ENCODE peak calls at places on chromosomes 1 and 21, in six cellular contexts. Y, B, O, I, J and F are unnamed samples.

GRCh38 chr1:156896490-156897033 is 3.0 kb downstream of the PEAR1 start:
- DNase-seq in B (peak; percentile 91), O (peak; percentile 53), I (no peak), Y (no peak), J (peak; percentile 61), F (no peak)

GRCh38 chr21:35398366-35398982 is 349.4 kb upstream of the RUNX1 start:
- DNase-seq in B (no peak), J (no peak), Y (peak; percentile 16), O (no peak), I (no peak), F (peak; percentile 81)

GRCh38 chr1:185215911-185216310 is 58.9 kb downstream of the SWT1 start:
- DNase-seq in Y (no peak), B (peak; percentile 8), J (no peak), I (no peak), O (no peak), F (no peak)

GRCh38 chr1:205581321-205581980 is 50.4 kb downstream of the ELK4 start:
- DNase-seq in O (no peak), J (no peak), I (no peak), B (no peak), Y (no peak), F (no peak)

GRCh38 chr1:45716700-45717099 is 28.7 kb downstream of the TMEM69 start:
- DNase-seq in I (no peak), J (no peak), B (no peak), Y (no peak), O (no peak), F (no peak)

GRCh38 chr1:235090406-235091069 is 38.1 kb downstream of the TOMM20 start:
- DNase-seq in Y (no peak), I (no peak), B (no peak), O (no peak), J (no peak), F (peak; percentile 77)

GRCh38 chr1:28297826-28298225 is 31.0 kb upstream of the MED18 start:
- DNase-seq in O (no peak), B (no peak), I (no peak), Y (no peak), J (no peak), F (no peak)

GRCh38 chr1:71587961-71588360 is 507.1 kb upstream of the ZRANB2 start:
- DNase-seq in I (peak; percentile 23), B (peak; percentile 53), J (no peak), Y (peak; percentile 16), O (no peak), F (peak; percentile 75)

GRCh38 chr1:201270616-201271390 is 12.5 kb upstream of the PKP1 start:
- DNase-seq in B (no peak), O (no peak), I (no peak), Y (no peak), J (no peak), F (no peak)

GRCh38 chr1:73627723-73628122 is 570.3 kb downstream of the LRRIQ3 start:
- DNase-seq in I (no peak), B (no peak), O (no peak), J (no peak), Y (peak; percentile 9), F (peak; percentile 19)

GRCh38 chr1:232553050-232553754 is 76.7 kb downstream of the SIPA1L2 start:
- DNase-seq in B (peak; percentile 11), Y (no peak), J (peak; percentile 93), O (peak; percentile 68), I (no peak), F (no peak)

GRCh38 chr1:155272466-155273133 is 704 bp downstream of the CLK2 start:
- DNase-seq in Y (no peak), I (no peak), B (peak; percentile 76), O (no peak), J (no peak), F (peak; percentile 70)

GRCh38 chr1:168301664-168302320 is 21.1 kb downstream of the TBX19 start:
- DNase-seq in B (peak; percentile 32), Y (no peak), J (no peak), I (no peak), O (no peak), F (no peak)

GRCh38 chr1:227778401-227778947 is 37.0 kb upstream of the PRSS38 start:
- DNase-seq in O (peak; percentile 10), J (peak; percentile 50), B (peak; percentile 79), I (no peak), Y (no peak), F (no peak)

GRCh38 chr1:54249798-54250497 is 50.0 kb downstream of the MRPL37 start:
- DNase-seq in B (peak; percentile 72), I (no peak), J (peak; percentile 35), Y (no peak), O (no peak), F (no peak)

GRCh38 chr1:168689726-168690602 is 39.0 kb downstream of the DPT start:
- DNase-seq in B (peak; percentile 68), O (no peak), J (no peak), Y (no peak), I (peak; percentile 52), F (no peak)

GRCh38 chr1:195096051-195096521 is 1512.2 kb downstream of the KCNT2 start:
- DNase-seq in Y (no peak), I (no peak), J (peak; percentile 19), O (no peak), B (no peak), F (no peak)

GRCh38 chr1:116151739-116152576 is 40.8 kb downstream of the MAB21L3 start:
- DNase-seq in J (peak; percentile 91), Y (peak; percentile 76), I (peak; percentile 66), B (peak; percentile 66), O (peak; percentile 69), F (peak; percentile 88)

GRCh38 chr1:214473392-214473791 is 78.0 kb downstream of the PTPN14 start:
- DNase-seq in J (no peak), O (no peak), Y (no peak), I (no peak), B (peak; percentile 62), F (no peak)

GRCh38 chr1:42436794-42437458 is 18.9 kb downstream of the ZMYND12 start:
- DNase-seq in B (no peak), J (no peak), I (no peak), Y (no peak), O (no peak), F (peak; percentile 9)

GRCh38 chr1:175555266-175555665 is 188.1 kb downstream of the TNR start:
- DNase-seq in B (peak; percentile 20), I (no peak), O (no peak), J (no peak), Y (no peak), F (no peak)

GRCh38 chr1:38788285-38788684 is 71.3 kb downstream of the RRAGC start:
- DNase-seq in B (no peak), I (no peak), O (no peak), J (no peak), Y (no peak), F (no peak)